ENCODE peak calls at places on chromosome 13, in nine cellular contexts. U is NCI-H1048; F is astrocyte; L is HT1080; S is hippocampal formation; J is H7; P is activated CD4-positive, alpha-beta T cell treated with anti-CD3 and anti-CD28 coated beads, Interleukin-2, amount 50 U/mL, for 1 hour; A is fibroblast of pulmonary artery; O is naive thymus-derived CD8-positive, alpha-beta T cell. N is an unnamed sample.

GRCh38 chr13:49938274-49938673 is 2.1 kb upstream of the SPRYD7 start:
- DNase-seq in L (no peak), P (no peak), A (no peak), U (no peak), O (no peak), J (no peak), F (no peak), S (no peak), N (no peak)

GRCh38 chr13:105266615-105267014 is 1268.8 kb downstream of the EFNB2 start:
- DNase-seq in F (no peak), J (no peak), U (no peak), P (no peak), L (no peak), O (no peak), A (no peak), S (no peak), N (no peak)

GRCh38 chr13:106815545-106815944 is 247.6 kb upstream of the ARGLU1 start:
- DNase-seq in S (no peak), J (peak), F (no peak), A (no peak), O (no peak), L (no peak), P (no peak), U (no peak), N (no peak)

GRCh38 chr13:110421061-110421460 is 114.0 kb downstream of the COL4A2 start:
- DNase-seq in S (no peak), F (peak), O (no peak), J (no peak), P (no peak), L (no peak), U (no peak), A (no peak), N (no peak)

GRCh38 chr13:101576452-101576851 is 124.0 kb downstream of the ITGBL1 start:
- DNase-seq in L (peak), P (no peak), A (peak), U (no peak), O (no peak), S (no peak), F (peak), J (no peak), N (no peak)

GRCh38 chr13:44648392-44649117 is 72.4 kb upstream of the TSC22D1 start:
- DNase-seq in J (no peak), L (no peak), S (no peak), A (peak), P (no peak), O (no peak), U (no peak), F (no peak), N (no peak)

GRCh38 chr13:20814224-20814910 is 40.6 kb upstream of the EEF1AKMT1 start:
- DNase-seq in F (peak), P (no peak), U (no peak), O (no peak), L (peak), J (no peak), A (peak), S (no peak), N (no peak)

GRCh38 chr13:32117696-32118095 is 86.1 kb downstream of the FRY start:
- DNase-seq in F (no peak), U (no peak), J (no peak), O (no peak), P (no peak), S (no peak), L (no peak), A (no peak), N (no peak)

GRCh38 chr13:34464011-34464410 is 478.1 kb upstream of the NBEA start:
- DNase-seq in U (no peak), F (peak), L (peak), O (no peak), S (no peak), J (no peak), P (no peak), A (peak), N (no peak)

GRCh38 chr13:66803759-66804456 is 426.2 kb downstream of the PCDH9 start:
- DNase-seq in F (no peak), O (no peak), J (no peak), S (no peak), A (no peak), U (no peak), L (no peak), P (no peak), N (no peak)

GRCh38 chr13:50726164-50726563 is 117.3 kb downstream of the DLEU7 start:
- DNase-seq in O (no peak), S (no peak), P (no peak), L (no peak), U (no peak), J (no peak), A (no peak), F (no peak), N (no peak)

GRCh38 chr13:60933638-60934037 is 482.0 kb downstream of the PCDH20 start:
- DNase-seq in U (no peak), O (no peak), L (peak), S (no peak), A (no peak), P (no peak), F (peak), J (no peak), N (no peak)

GRCh38 chr13:105442941-105443340 is 1092.5 kb downstream of the EFNB2 start:
- DNase-seq in L (peak), A (peak), J (no peak), O (no peak), U (peak), P (no peak), F (peak), S (no peak), N (no peak)

GRCh38 chr13:113075711-113076110 is 29.9 kb upstream of the F7 start:
- DNase-seq in P (no peak), U (no peak), A (no peak), J (no peak), O (no peak), S (no peak), L (no peak), F (no peak), N (no peak)